ENCODE peak calls at places on chromosomes 6 and 20, in seven cellular contexts. N, K, P, T, S, J and E are unnamed samples.

GRCh38 chr6:134764741-134765140 is 185.2 kb downstream of the ALDH8A1 start:
- DNase-seq in K (no peak), P (no peak), T (no peak), N (no peak), J (no peak), S (no peak), E (no peak)

GRCh38 chr6:98828210-98828798 is 6.1 kb upstream of the POU3F2 start:
- DNase-seq in T (no peak), P (no peak), K (no peak), S (no peak), J (no peak), N (no peak), E (no peak)

GRCh38 chr20:47358672-47359532 is 2.4 kb upstream of the ZMYND8 start:
- DNase-seq in S (no peak), K (peak; percentile 65), P (no peak), T (no peak), J (no peak), N (peak; percentile 81), E (peak; percentile 92)

GRCh38 chr6:38262041-38262440 is 377.7 kb downstream of the BTBD9 start:
- DNase-seq in K (no peak), S (no peak), T (no peak), N (no peak), J (no peak), P (no peak), E (peak; percentile 29)

GRCh38 chr20:44552950-44553908 is 29.1 kb upstream of the PKIG start:
- DNase-seq in S (no peak), K (no peak), T (no peak), P (no peak), N (no peak), J (no peak), E (no peak)

GRCh38 chr6:137387365-137387764 is 106.8 kb downstream of the OLIG3 start:
- DNase-seq in S (no peak), N (no peak), P (no peak), T (no peak), J (no peak), K (no peak), E (no peak)

GRCh38 chr6:135087803-135088202 is 33.2 kb upstream of the HBS1L start:
- DNase-seq in J (peak; percentile 31), S (no peak), K (no peak), N (no peak), P (no peak), T (no peak), E (no peak)

GRCh38 chr20:34369265-34369664 is 6.2 kb downstream of the ITCH start:
- DNase-seq in J (no peak), N (no peak), P (no peak), T (no peak), K (no peak), S (no peak), E (no peak)

GRCh38 chr20:12269579-12269978 is 351.9 kb downstream of the BTBD3 start:
- DNase-seq in N (no peak), S (no peak), J (no peak), P (no peak), K (no peak), T (no peak), E (no peak)

GRCh38 chr6:73134588-73134987 is 90.7 kb downstream of the KHDC1L start:
- DNase-seq in P (no peak), T (no peak), S (no peak), J (no peak), K (no peak), N (no peak), E (no peak)

GRCh38 chr6:33595001-33595846 is 15.1 kb upstream of the BAK1 start:
- DNase-seq in J (no peak), N (no peak), K (no peak), T (no peak), P (no peak), S (no peak), E (no peak)

GRCh38 chr20:8050117-8050837 is 30.7 kb upstream of the TMX4 start:
- DNase-seq in J (no peak), K (no peak), S (no peak), T (no peak), N (no peak), P (no peak), E (no peak)

GRCh38 chr6:121652726-121653623 is 217.5 kb downstream of the GJA1 start:
- DNase-seq in K (no peak), P (no peak), S (no peak), T (no peak), J (no peak), N (no peak), E (no peak)

GRCh38 chr6:142715386-142715785 is 229.6 kb downstream of the HIVEP2 start:
- DNase-seq in P (no peak), K (no peak), S (no peak), J (no peak), T (no peak), N (no peak), E (no peak)

GRCh38 chr6:129621252-129621651 is 88.7 kb downstream of the ARHGAP18 start:
- DNase-seq in N (no peak), T (no peak), K (no peak), P (no peak), S (no peak), J (peak; percentile 21), E (no peak)

GRCh38 chr20:4637081-4637797 is 84.5 kb upstream of the PRND start:
- DNase-seq in T (peak; percentile 72), P (no peak), J (no peak), S (no peak), N (no peak), K (no peak), E (no peak)

GRCh38 chr20:36941403-36941835 is 10.1 kb downstream of the SAMHD1 start:
- DNase-seq in P (no peak), K (no peak), T (no peak), N (no peak), J (no peak), S (no peak), E (peak; percentile 35)

GRCh38 chr6:156068870-156069269 is 613.2 kb upstream of the NOX3 start:
- DNase-seq in P (no peak), T (peak; percentile 3), S (no peak), N (no peak), K (no peak), J (no peak), E (peak; percentile 16)

GRCh38 chr6:3779574-3779849 is 28.0 kb upstream of the PXDC1 start:
- DNase-seq in K (no peak), T (no peak), N (no peak), S (no peak), J (no peak), P (no peak), E (no peak)

GRCh38 chr6:27280064-27280539 is 32.0 kb downstream of the POM121L2 start:
- DNase-seq in S (no peak), N (no peak), K (peak; percentile 22), T (no peak), J (no peak), P (no peak), E (no peak)

GRCh38 chr6:140079328-140079727 is 704.9 kb upstream of the CITED2 start:
- DNase-seq in T (no peak), P (no peak), S (no peak), N (no peak), K (no peak), J (no peak), E (no peak)

GRCh38 chr6:44925100-44925739 is 402.9 kb upstream of the RUNX2 start:
- DNase-seq in N (no peak), T (peak; percentile 39), J (peak; percentile 4), S (no peak), K (no peak), P (no peak), E (peak; percentile 5)

GRCh38 chr6:12865782-12866181 is 149.2 kb downstream of the PHACTR1 start:
- DNase-seq in S (no peak), N (no peak), K (no peak), T (no peak), P (no peak), J (no peak), E (no peak)

GRCh38 chr6:44486002-44486421 is 98.5 kb downstream of the CDC5L start:
- DNase-seq in P (no peak), J (no peak), T (no peak), S (no peak), K (no peak), N (no peak), E (no peak)

GRCh38 chr6:13411484-13411883 is 75.9 kb downstream of the GFOD1 start:
- DNase-seq in N (no peak), P (no peak), T (no peak), K (no peak), S (no peak), J (no peak), E (no peak)

GRCh38 chr6:7542878-7543394 is 1.5 kb downstream of the DSP start:
- DNase-seq in T (peak; percentile 79), P (no peak), S (no peak), K (no peak), J (no peak), N (no peak), E (no peak)

GRCh38 chr6:109344226-109344625 is 38.0 kb downstream of the CD164 start:
- DNase-seq in J (no peak), N (no peak), K (no peak), P (no peak), S (no peak), T (no peak), E (no peak)

GRCh38 chr20:47008842-47009518 is 114.3 kb downstream of the EYA2 start:
- DNase-seq in P (no peak), N (no peak), J (no peak), K (no peak), S (no peak), T (no peak), E (no peak)

GRCh38 chr6:131931063-131931745 is 20.0 kb downstream of the CCN2 start:
- DNase-seq in T (no peak), P (no peak), J (no peak), S (no peak), N (no peak), K (no peak), E (no peak)

GRCh38 chr20:6818033-6818808 is 50.7 kb downstream of the BMP2 start:
- DNase-seq in S (no peak), K (no peak), N (no peak), T (no peak), J (no peak), P (no peak), E (no peak)

GRCh38 chr20:31845300-31845863 is at the start of gene FOXS1:
- DNase-seq in N (peak; percentile 41), K (peak; percentile 53), S (no peak), J (no peak), P (no peak), T (no peak), E (peak; percentile 34)

GRCh38 chr20:36920334-36920730 is 31.2 kb downstream of the SAMHD1 start:
- DNase-seq in P (no peak), J (no peak), N (no peak), T (no peak), S (no peak), K (no peak), E (no peak)

GRCh38 chr6:89034586-89035251 is 45.8 kb upstream of the PNRC1 start:
- DNase-seq in T (no peak), S (no peak), K (no peak), J (no peak), P (no peak), N (peak; percentile 7), E (peak; percentile 57)

GRCh38 chr20:63573739-63574131 is 304 bp downstream of the HELZ2 start:
- DNase-seq in T (no peak), P (no peak), K (no peak), J (no peak), N (no peak), S (no peak), E (no peak)